ENCODE peak calls at places on chromosomes 2 and 18, in ten cellular contexts. One of them, this sample, is unnamed.

GRCh38 chr2:234623521-234623991 is 126.7 kb upstream of the ARL4C start:
- DNase-seq in heart left ventricle: no peak
- DNase-seq in GM23338: no peak
- DNase-seq in PC-9: no peak
- DNase-seq in mesendoderm: peak; percentile 37
- DNase-seq in A549: no peak
- DNase-seq in H9: no peak
- DNase-seq in SK-N-MC: no peak
- DNase-seq in neural progenitor cell: no peak
- DNase-seq in CD4-positive, alpha-beta memory T cell: no peak
- DNase-seq in this sample: no peak

GRCh38 chr2:122031544-122032263 is 276.3 kb downstream of the TSN start:
- DNase-seq in GM23338: no peak
- DNase-seq in neural progenitor cell: no peak
- DNase-seq in PC-9: peak; percentile 28
- DNase-seq in heart left ventricle: no peak
- DNase-seq in mesendoderm: no peak
- DNase-seq in CD4-positive, alpha-beta memory T cell: no peak
- DNase-seq in H9: no peak
- DNase-seq in SK-N-MC: no peak
- DNase-seq in A549: no peak
- DNase-seq in this sample: no peak

GRCh38 chr18:48813833-48814489 is 136.8 kb downstream of the SMAD7 start:
- DNase-seq in mesendoderm: peak; percentile 95
- DNase-seq in neural progenitor cell: no peak
- DNase-seq in GM23338: no peak
- DNase-seq in CD4-positive, alpha-beta memory T cell: peak; percentile 86
- DNase-seq in H9: peak; percentile 9
- DNase-seq in A549: no peak
- DNase-seq in heart left ventricle: no peak
- DNase-seq in SK-N-MC: no peak
- DNase-seq in PC-9: no peak
- DNase-seq in this sample: peak; percentile 52

GRCh38 chr2:15117409-15118030 is 443.6 kb downstream of the NBAS start:
- DNase-seq in CD4-positive, alpha-beta memory T cell: no peak
- DNase-seq in PC-9: no peak
- DNase-seq in GM23338: no peak
- DNase-seq in heart left ventricle: no peak
- DNase-seq in mesendoderm: no peak
- DNase-seq in neural progenitor cell: no peak
- DNase-seq in A549: no peak
- DNase-seq in SK-N-MC: no peak
- DNase-seq in H9: no peak
- DNase-seq in this sample: no peak

GRCh38 chr2:105904938-105905337 is 160.2 kb downstream of the NCK2 start:
- DNase-seq in neural progenitor cell: no peak
- DNase-seq in heart left ventricle: no peak
- DNase-seq in SK-N-MC: no peak
- DNase-seq in CD4-positive, alpha-beta memory T cell: no peak
- DNase-seq in A549: no peak
- DNase-seq in H9: no peak
- DNase-seq in mesendoderm: no peak
- DNase-seq in PC-9: no peak
- DNase-seq in GM23338: no peak
- DNase-seq in this sample: no peak

GRCh38 chr2:239593965-239594771 is 193.3 kb upstream of the HDAC4 start:
- DNase-seq in CD4-positive, alpha-beta memory T cell: no peak
- DNase-seq in PC-9: no peak
- DNase-seq in A549: no peak
- DNase-seq in SK-N-MC: no peak
- DNase-seq in neural progenitor cell: no peak
- DNase-seq in H9: no peak
- DNase-seq in mesendoderm: no peak
- DNase-seq in heart left ventricle: peak; percentile 41
- DNase-seq in GM23338: no peak
- DNase-seq in this sample: peak; percentile 44

GRCh38 chr2:235026649-235027557 is 75.1 kb downstream of the SH3BP4 start:
- DNase-seq in A549: peak; percentile 55
- DNase-seq in CD4-positive, alpha-beta memory T cell: peak; percentile 15
- DNase-seq in PC-9: peak; percentile 98
- DNase-seq in heart left ventricle: no peak
- DNase-seq in SK-N-MC: no peak
- DNase-seq in GM23338: peak; percentile 34
- DNase-seq in neural progenitor cell: no peak
- DNase-seq in mesendoderm: no peak
- DNase-seq in H9: no peak
- DNase-seq in this sample: no peak

GRCh38 chr2:218074031-218074430 is 5.0 kb downstream of the RUFY4 start:
- DNase-seq in SK-N-MC: no peak
- DNase-seq in mesendoderm: peak; percentile 66
- DNase-seq in GM23338: peak; percentile 78
- DNase-seq in CD4-positive, alpha-beta memory T cell: no peak
- DNase-seq in PC-9: peak; percentile 59
- DNase-seq in neural progenitor cell: peak; percentile 76
- DNase-seq in H9: peak; percentile 74
- DNase-seq in A549: peak; percentile 32
- DNase-seq in heart left ventricle: peak; percentile 69
- DNase-seq in this sample: no peak

GRCh38 chr2:2827691-2828315 is 496.7 kb upstream of the MYT1L start:
- DNase-seq in PC-9: no peak
- DNase-seq in GM23338: no peak
- DNase-seq in neural progenitor cell: no peak
- DNase-seq in heart left ventricle: no peak
- DNase-seq in SK-N-MC: no peak
- DNase-seq in H9: peak; percentile 10
- DNase-seq in mesendoderm: no peak
- DNase-seq in CD4-positive, alpha-beta memory T cell: no peak
- DNase-seq in A549: no peak
- DNase-seq in this sample: peak; percentile 48

GRCh38 chr2:237694423-237695194 is 67.2 kb downstream of the LRRFIP1 start:
- DNase-seq in A549: no peak
- DNase-seq in SK-N-MC: no peak
- DNase-seq in PC-9: no peak
- DNase-seq in neural progenitor cell: no peak
- DNase-seq in mesendoderm: no peak
- DNase-seq in heart left ventricle: peak; percentile 70
- DNase-seq in GM23338: no peak
- DNase-seq in CD4-positive, alpha-beta memory T cell: peak; percentile 54
- DNase-seq in H9: peak; percentile 15
- DNase-seq in this sample: no peak

GRCh38 chr2:188676012-188676405 is 298.2 kb upstream of the COL3A1 start:
- DNase-seq in heart left ventricle: no peak
- DNase-seq in H9: no peak
- DNase-seq in A549: no peak
- DNase-seq in CD4-positive, alpha-beta memory T cell: no peak
- DNase-seq in mesendoderm: no peak
- DNase-seq in GM23338: no peak
- DNase-seq in neural progenitor cell: no peak
- DNase-seq in PC-9: no peak
- DNase-seq in SK-N-MC: no peak
- DNase-seq in this sample: no peak

GRCh38 chr2:188678921-188679320 is 295.3 kb upstream of the COL3A1 start:
- DNase-seq in CD4-positive, alpha-beta memory T cell: no peak
- DNase-seq in PC-9: no peak
- DNase-seq in GM23338: no peak
- DNase-seq in mesendoderm: no peak
- DNase-seq in neural progenitor cell: no peak
- DNase-seq in SK-N-MC: no peak
- DNase-seq in A549: no peak
- DNase-seq in heart left ventricle: no peak
- DNase-seq in H9: no peak
- DNase-seq in this sample: no peak

GRCh38 chr2:188677182-188677581 is 297.0 kb upstream of the COL3A1 start:
- DNase-seq in H9: no peak
- DNase-seq in PC-9: no peak
- DNase-seq in mesendoderm: no peak
- DNase-seq in heart left ventricle: no peak
- DNase-seq in GM23338: no peak
- DNase-seq in neural progenitor cell: no peak
- DNase-seq in A549: no peak
- DNase-seq in SK-N-MC: no peak
- DNase-seq in CD4-positive, alpha-beta memory T cell: no peak
- DNase-seq in this sample: no peak

GRCh38 chr2:188675391-188676011 is 298.7 kb upstream of the COL3A1 start:
- DNase-seq in PC-9: no peak
- DNase-seq in H9: no peak
- DNase-seq in GM23338: peak; percentile 53
- DNase-seq in heart left ventricle: no peak
- DNase-seq in CD4-positive, alpha-beta memory T cell: no peak
- DNase-seq in SK-N-MC: no peak
- DNase-seq in neural progenitor cell: no peak
- DNase-seq in A549: no peak
- DNase-seq in mesendoderm: peak; percentile 50
- DNase-seq in this sample: no peak
- H3K27ac ChIP-seq in PC-9: no peak overlapping the region
- H3K27ac ChIP-seq in H9: no peak overlapping the region
- H3K27ac ChIP-seq in GM23338: no peak overlapping the region
- H3K27ac ChIP-seq in heart left ventricle: no peak overlapping the region
- H3K27ac ChIP-seq in CD4-positive, alpha-beta memory T cell: no peak overlapping the region
- H3K27ac ChIP-seq in SK-N-MC: peak overlapping the region; percentile 39
- H3K27ac ChIP-seq in neural progenitor cell: no peak overlapping the region
- H3K27ac ChIP-seq in A549: peak overlapping the region; percentile 58
- H3K27ac ChIP-seq in mesendoderm: no peak overlapping the region
- H3K27ac ChIP-seq in this sample: no peak overlapping the region

GRCh38 chr2:176132397-176133086 is 3.0 kb downstream of the HOXD8 start:
- DNase-seq in heart left ventricle: no peak
- DNase-seq in CD4-positive, alpha-beta memory T cell: no peak
- DNase-seq in SK-N-MC: no peak
- DNase-seq in PC-9: no peak
- DNase-seq in H9: no peak
- DNase-seq in neural progenitor cell: peak; percentile 47
- DNase-seq in GM23338: no peak
- DNase-seq in mesendoderm: no peak
- DNase-seq in A549: no peak
- DNase-seq in this sample: no peak

GRCh38 chr2:176133366-176133765 is 3.9 kb downstream of the HOXD8 start:
- DNase-seq in A549: no peak
- DNase-seq in PC-9: no peak
- DNase-seq in GM23338: no peak
- DNase-seq in H9: no peak
- DNase-seq in CD4-positive, alpha-beta memory T cell: no peak
- DNase-seq in SK-N-MC: no peak
- DNase-seq in heart left ventricle: no peak
- DNase-seq in mesendoderm: no peak
- DNase-seq in neural progenitor cell: no peak
- DNase-seq in this sample: no peak

GRCh38 chr2:176131617-176132396 is 2.3 kb downstream of the HOXD8 start:
- DNase-seq in A549: no peak
- DNase-seq in heart left ventricle: no peak
- DNase-seq in SK-N-MC: no peak
- DNase-seq in neural progenitor cell: no peak
- DNase-seq in CD4-positive, alpha-beta memory T cell: no peak
- DNase-seq in GM23338: no peak
- DNase-seq in PC-9: no peak
- DNase-seq in H9: no peak
- DNase-seq in mesendoderm: no peak
- DNase-seq in this sample: no peak

GRCh38 chr2:176134978-176135575 is 5.6 kb downstream of the HOXD8 start:
- DNase-seq in heart left ventricle: no peak
- DNase-seq in GM23338: no peak
- DNase-seq in SK-N-MC: no peak
- DNase-seq in A549: no peak
- DNase-seq in mesendoderm: peak; percentile 27
- DNase-seq in CD4-positive, alpha-beta memory T cell: no peak
- DNase-seq in H9: no peak
- DNase-seq in PC-9: no peak
- DNase-seq in neural progenitor cell: no peak
- DNase-seq in this sample: no peak

GRCh38 chr2:176134045-176134444 is 4.5 kb downstream of the HOXD8 start:
- DNase-seq in CD4-positive, alpha-beta memory T cell: no peak
- DNase-seq in heart left ventricle: no peak
- DNase-seq in PC-9: no peak
- DNase-seq in H9: no peak
- DNase-seq in mesendoderm: no peak
- DNase-seq in A549: no peak
- DNase-seq in GM23338: no peak
- DNase-seq in SK-N-MC: no peak
- DNase-seq in neural progenitor cell: no peak
- DNase-seq in this sample: no peak
- H3K27ac ChIP-seq in CD4-positive, alpha-beta memory T cell: no peak overlapping the region
- H3K27ac ChIP-seq in heart left ventricle: no peak overlapping the region
- H3K27ac ChIP-seq in PC-9: no peak overlapping the region
- H3K27ac ChIP-seq in H9: no peak overlapping the region
- H3K27ac ChIP-seq in mesendoderm: no peak overlapping the region
- H3K27ac ChIP-seq in A549: no peak overlapping the region
- H3K27ac ChIP-seq in GM23338: no peak overlapping the region
- H3K27ac ChIP-seq in SK-N-MC: peak overlapping the region; percentile 88
- H3K27ac ChIP-seq in neural progenitor cell: no peak overlapping the region
- H3K27ac ChIP-seq in this sample: no peak overlapping the region

DNA sequence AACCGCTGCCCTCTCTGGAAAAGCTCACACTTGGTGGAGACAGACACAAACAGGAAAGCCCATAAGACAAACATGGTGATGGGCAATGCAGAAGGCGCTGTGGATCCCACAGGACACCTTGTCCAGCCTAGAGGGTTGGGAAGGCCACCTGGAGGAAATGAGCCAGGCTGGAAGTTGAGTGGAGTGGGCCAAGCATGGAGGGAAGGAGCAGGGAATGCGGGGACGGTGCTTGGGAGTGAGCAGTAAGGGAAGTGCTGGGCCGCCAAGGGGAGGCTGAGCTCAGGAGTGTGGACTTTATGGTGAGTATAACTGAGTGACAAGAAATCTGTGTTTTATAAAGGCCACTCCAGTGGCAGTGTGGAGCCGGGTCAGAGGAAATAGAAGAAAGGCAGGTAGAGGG is 2.8 kb upstream of the GRHL1 start:
- DNase-seq in CD4-positive, alpha-beta memory T cell: no peak
- DNase-seq in H9: no peak
- DNase-seq in mesendoderm: peak; percentile 8
- DNase-seq in SK-N-MC: no peak
- DNase-seq in GM23338: peak; percentile 10
- DNase-seq in heart left ventricle: no peak
- DNase-seq in neural progenitor cell: no peak
- DNase-seq in PC-9: no peak
- DNase-seq in A549: no peak
- DNase-seq in this sample: no peak
- H3K27ac ChIP-seq in CD4-positive, alpha-beta memory T cell: no peak overlapping the region
- H3K27ac ChIP-seq in H9: no peak overlapping the region
- H3K27ac ChIP-seq in mesendoderm: no peak overlapping the region
- H3K27ac ChIP-seq in SK-N-MC: no peak overlapping the region
- H3K27ac ChIP-seq in GM23338: no peak overlapping the region
- H3K27ac ChIP-seq in heart left ventricle: no peak overlapping the region
- H3K27ac ChIP-seq in neural progenitor cell: no peak overlapping the region
- H3K27ac ChIP-seq in PC-9: no peak overlapping the region
- H3K27ac ChIP-seq in A549: no peak overlapping the region
- H3K27ac ChIP-seq in this sample: no peak overlapping the region

DNA sequence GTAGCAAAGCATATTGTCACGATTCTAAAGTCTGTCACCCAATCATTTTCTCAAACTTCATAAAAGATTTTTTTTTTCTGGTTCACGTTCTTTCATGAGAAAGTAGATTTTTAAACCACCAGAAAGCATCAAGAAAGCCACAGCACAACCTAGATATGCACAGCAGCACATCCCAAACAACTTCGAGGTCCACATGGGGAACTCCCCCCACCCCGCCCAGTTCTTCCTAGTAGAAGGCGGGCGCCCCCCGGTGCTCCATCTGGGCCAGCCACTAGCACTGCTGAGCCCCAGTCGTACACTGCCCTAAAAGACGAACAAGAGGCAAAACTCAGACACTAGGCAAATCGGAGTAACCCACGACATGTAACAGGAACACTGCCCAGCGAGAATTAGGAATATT is 15.5 kb downstream of the HDLBP start:
- DNase-seq in A549: no peak
- DNase-seq in SK-N-MC: no peak
- DNase-seq in heart left ventricle: no peak
- DNase-seq in mesendoderm: no peak
- DNase-seq in PC-9: no peak
- DNase-seq in GM23338: peak; percentile 52
- DNase-seq in H9: no peak
- DNase-seq in CD4-positive, alpha-beta memory T cell: peak; percentile 58
- DNase-seq in neural progenitor cell: no peak
- DNase-seq in this sample: no peak
- H3K27ac ChIP-seq in A549: no peak overlapping the region
- H3K27ac ChIP-seq in SK-N-MC: no peak overlapping the region
- H3K27ac ChIP-seq in heart left ventricle: no peak overlapping the region
- H3K27ac ChIP-seq in mesendoderm: no peak overlapping the region
- H3K27ac ChIP-seq in PC-9: no peak overlapping the region
- H3K27ac ChIP-seq in GM23338: no peak overlapping the region
- H3K27ac ChIP-seq in H9: no peak overlapping the region
- H3K27ac ChIP-seq in CD4-positive, alpha-beta memory T cell: no peak overlapping the region
- H3K27ac ChIP-seq in neural progenitor cell: no peak overlapping the region
- H3K27ac ChIP-seq in this sample: no peak overlapping the region

This sample was measured in tibial artery.